ENCODE peak calls at places on chromosome 16, in seven cellular contexts. P is NCI-H226; T is NCI-H345; A is activated T-helper 9 cell treated with anti-CD3 and anti-CD28 coated beads, Interleukin-2, amount 50 U/mL, for 16 hours; O is GM04504; I is adipocyte; N is heart left ventricle. B is an unnamed sample.

GRCh38 chr16:27287051-27287811 is 18.7 kb upstream of the NSMCE1 start:
- DNase-seq in I (no peak), N (no peak), P (peak; percentile 17), T (no peak), O (no peak), A (no peak), B (no peak)

GRCh38 chr16:66479661-66480264 is 52.7 kb downstream of the BEAN1 start:
- DNase-seq in A (no peak), P (no peak), N (no peak), T (no peak), I (no peak), O (no peak), B (no peak)

GRCh38 chr16:4682616-4683254 is 10.6 kb upstream of the NUDT16L1 start:
- DNase-seq in I (peak; percentile 9), A (no peak), T (no peak), P (no peak), O (no peak), N (peak; percentile 73), B (no peak)

GRCh38 chr16:71933913-71934696 is 38.8 kb downstream of the IST1 start:
- DNase-seq in A (no peak), I (peak; percentile 19), P (peak; percentile 36), N (no peak), T (no peak), O (no peak), B (no peak)

GRCh38 chr16:2787406-2787805 is at the start of gene PRSS33:
- DNase-seq in P (no peak), I (no peak), A (no peak), O (no peak), T (no peak), N (no peak), B (no peak)

GRCh38 chr16:16857012-16857411 is 478.1 kb downstream of the NPIPA7 start:
- DNase-seq in A (no peak), O (no peak), N (no peak), T (peak; percentile 46), P (no peak), I (no peak), B (no peak)

GRCh38 chr16:19393226-19394074 is 24.2 kb upstream of the TMC5 start:
- DNase-seq in I (no peak), N (no peak), A (no peak), P (peak; percentile 92), T (no peak), O (no peak), B (no peak)

GRCh38 chr16:49855280-49855821 is 561 bp downstream of the ZNF423 start:
- DNase-seq in I (peak; percentile 94), O (peak; percentile 29), T (peak; percentile 4), A (peak; percentile 17), P (peak; percentile 57), N (peak; percentile 93), B (no peak)

GRCh38 chr16:30958164-30959083 is 870 bp downstream of the SETD1A start:
- DNase-seq in I (peak; percentile 81), O (no peak), N (peak; percentile 73), P (peak; percentile 56), T (peak; percentile 74), A (no peak), B (no peak)

GRCh38 chr16:79912592-79913310 is 312.2 kb upstream of the MAF start:
- DNase-seq in T (no peak), I (no peak), P (peak; percentile 34), A (no peak), O (no peak), N (no peak), B (no peak)

GRCh38 chr16:10385725-10386516 is at the start of gene ATF7IP2:
- DNase-seq in I (peak; percentile 94), O (peak; percentile 13), T (no peak), P (peak; percentile 94), N (peak; percentile 95), A (peak; percentile 81), B (no peak)

GRCh38 chr16:20859699-20860098 is 40.5 kb downstream of the DCUN1D3 start:
- DNase-seq in P (no peak), N (no peak), I (no peak), T (no peak), O (no peak), A (no peak), B (no peak)